ENCODE peak calls at places on chromosomes 16 and 17, in four cellular contexts. C, F, K and W are unnamed samples.

GRCh38 chr17:12613566-12613965 is 52.1 kb upstream of the MYOCD start:
- DNase-seq in C (peak; percentile 28), F (no peak), K (no peak), W (peak; percentile 26)

GRCh38 chr17:38702900-38703741 is 2.0 kb upstream of the MLLT6 start:
- DNase-seq in C (no peak), F (peak; percentile 41), K (peak; percentile 58), W (peak; percentile 53)

GRCh38 chr17:69713815-69714214 is 299.3 kb downstream of the MAP2K6 start:
- DNase-seq in C (no peak), F (no peak), K (no peak), W (no peak)

GRCh38 chr16:15035163-15035729 is 20.6 kb downstream of the NTAN1 start:
- DNase-seq in C (no peak), F (no peak), K (no peak), W (no peak)

GRCh38 chr17:29195465-29196081 is 15.4 kb upstream of the MYO18A start:
- DNase-seq in C (no peak), F (peak; percentile 8), K (peak; percentile 39), W (peak; percentile 26)

GRCh38 chr17:38558751-38559024 is 47.1 kb downstream of the SRCIN1 start:
- DNase-seq in C (no peak), F (no peak), K (no peak), W (no peak)

GRCh38 chr17:7445011-7445927 is at the start of gene CHRNB1:
- DNase-seq in C (peak; percentile 46), F (peak; percentile 82), K (peak; percentile 95), W (peak; percentile 62)

GRCh38 chr17:74043976-74044375 is 159.5 kb upstream of the RPL38 start:
- DNase-seq in C (no peak), F (no peak), K (no peak), W (no peak)

GRCh38 chr16:28276301-28276700 is 16.0 kb upstream of the SBK1 start:
- DNase-seq in C (no peak), F (no peak), K (no peak), W (no peak)

GRCh38 chr17:1177099-1177996 is 2.4 kb downstream of the ABR start:
- DNase-seq in C (peak; percentile 60), F (no peak), K (no peak), W (peak; percentile 72)

GRCh38 chr17:66840061-66840460 is 5.1 kb downstream of the CACNG5 start:
- DNase-seq in C (no peak), F (no peak), K (peak; percentile 16), W (no peak)

GRCh38 chr17:16975744-16976625 is 4.1 kb upstream of the TNFRSF13B start:
- DNase-seq in C (no peak), F (no peak), K (no peak), W (peak; percentile 35)

GRCh38 chr17:44385287-44386181 is 3.9 kb downstream of the ITGA2B start:
- DNase-seq in C (peak; percentile 82), F (peak; percentile 83), K (peak; percentile 80), W (peak; percentile 73)

GRCh38 chr17:77618173-77618572 is 340.3 kb upstream of the TNRC6C start:
- DNase-seq in C (no peak), F (no peak), K (peak; percentile 28), W (no peak)

GRCh38 chr17:73211745-73212144 is 18.9 kb downstream of the COG1 start:
- DNase-seq in C (peak; percentile 54), F (no peak), K (no peak), W (no peak)

GRCh38 chr16:28092721-28093382 is 29.3 kb upstream of the GSG1L start:
- DNase-seq in C (no peak), F (no peak), K (no peak), W (no peak)

GRCh38 chr17:60827920-60828319 is 150.3 kb downstream of the BCAS3 start:
- DNase-seq in C (no peak), F (no peak), K (no peak), W (no peak)

GRCh38 chr17:66625321-66625767 is 209.6 kb upstream of the CACNG5 start:
- DNase-seq in C (peak; percentile 45), F (no peak), K (no peak), W (peak; percentile 44)

GRCh38 chr17:77316191-77316641 is 175.4 kb downstream of the SEC14L1 start:
- DNase-seq in C (peak; percentile 76), F (no peak), K (peak; percentile 90), W (peak; percentile 91)

GRCh38 chr16:87829988-87830672 is 39.2 kb downstream of the SLC7A5 start:
- DNase-seq in C (no peak), F (no peak), K (no peak), W (no peak)

GRCh38 chr16:85169333-85170065 is 57.2 kb upstream of the CIBAR2 start:
- DNase-seq in C (peak; percentile 57), F (no peak), K (no peak), W (peak; percentile 70)

GRCh38 chr16:85171809-85172464 is 59.7 kb upstream of the CIBAR2 start:
- DNase-seq in C (no peak), F (no peak), K (no peak), W (no peak)

GRCh38 chr16:85170066-85171003 is 58.1 kb upstream of the CIBAR2 start:
- DNase-seq in C (no peak), F (no peak), K (no peak), W (peak; percentile 34)

GRCh38 chr16:85172465-85173071 is 60.3 kb upstream of the CIBAR2 start:
- DNase-seq in C (no peak), F (peak; percentile 59), K (peak; percentile 75), W (peak; percentile 74)

DNA sequence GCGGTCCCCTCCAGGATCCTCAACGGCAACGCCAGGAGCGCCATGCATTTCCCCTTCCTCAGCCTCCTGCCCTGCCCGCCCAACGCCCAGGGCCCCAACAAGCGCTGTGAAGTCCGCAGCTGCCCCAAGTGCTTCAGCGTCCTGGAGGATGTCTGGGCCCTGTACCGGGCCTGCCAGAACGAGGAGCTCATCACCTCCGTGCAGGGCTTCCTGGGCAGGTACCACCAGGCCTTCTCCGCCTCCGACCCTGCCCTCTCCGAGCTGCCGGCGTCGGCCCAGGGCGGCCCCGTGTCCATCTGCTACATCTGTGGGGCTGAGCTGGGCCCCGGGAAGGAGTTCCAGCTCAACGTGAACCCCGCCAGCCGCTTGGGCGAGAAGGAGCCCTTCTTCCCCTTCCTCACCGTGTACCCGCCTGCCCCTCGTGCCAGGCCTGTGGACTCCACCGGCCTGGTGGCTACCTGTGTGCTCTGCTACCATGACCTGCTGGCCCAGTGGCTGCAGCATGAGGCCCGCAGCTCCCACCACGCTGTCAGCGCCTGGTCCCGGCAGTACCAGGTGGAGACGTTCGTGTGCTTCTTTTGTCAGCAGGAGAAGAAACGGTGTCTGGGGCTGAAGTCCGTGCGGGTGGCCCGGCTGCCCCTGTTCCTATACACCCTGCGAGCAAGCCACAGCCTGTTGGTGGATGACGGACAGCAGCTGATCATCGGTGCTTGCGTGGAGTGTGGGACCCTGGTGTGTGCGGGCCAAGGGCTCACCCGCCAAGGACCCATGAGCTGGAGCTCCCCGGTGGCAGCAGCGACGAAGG is 58.9 kb upstream of the CIBAR2 start:
- DNase-seq in C (no peak), F (no peak), K (no peak), W (no peak)
- H3K4me1 ChIP-seq in C (peaks cover 44% of the 10 kb centered on the region), F (peaks cover 74% of the 10 kb centered on the region), K (peaks cover 3% of the 10 kb centered on the region), W (peaks cover 29% of the 10 kb centered on the region)

DNA sequence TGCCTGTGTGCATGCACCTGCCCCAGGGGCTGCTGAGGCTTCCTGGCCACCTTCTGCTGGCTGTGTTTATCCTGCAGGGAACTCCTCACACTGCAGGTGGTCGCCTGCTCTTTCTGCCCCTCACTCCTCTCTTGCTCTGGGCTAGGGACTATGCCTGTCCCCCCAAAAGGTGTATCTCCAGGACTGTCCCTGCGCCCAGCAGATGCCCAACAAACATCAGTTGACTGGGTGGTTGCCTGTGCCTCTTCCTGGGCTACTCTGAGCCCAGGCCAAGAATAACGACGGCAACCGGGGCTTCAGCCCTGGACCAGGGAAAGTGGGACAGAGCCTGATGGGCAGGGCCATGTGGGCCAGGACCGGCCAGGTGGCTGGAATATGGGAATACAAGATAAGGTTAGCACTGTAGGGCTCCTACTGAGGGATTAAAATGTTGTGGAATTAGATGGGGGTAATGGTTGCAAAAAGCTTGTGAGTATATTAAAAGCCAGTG is 55.4 kb downstream of the VAC14 start:
- DNase-seq in C (no peak), F (no peak), K (peak; percentile 63), W (no peak)
- H3K4me1 ChIP-seq in C (no peaks in the 10 kb centered on the region), F (peaks cover 55% of the 10 kb centered on the region), K (no peaks in the 10 kb centered on the region), W (peaks cover 35% of the 10 kb centered on the region)

DNA sequence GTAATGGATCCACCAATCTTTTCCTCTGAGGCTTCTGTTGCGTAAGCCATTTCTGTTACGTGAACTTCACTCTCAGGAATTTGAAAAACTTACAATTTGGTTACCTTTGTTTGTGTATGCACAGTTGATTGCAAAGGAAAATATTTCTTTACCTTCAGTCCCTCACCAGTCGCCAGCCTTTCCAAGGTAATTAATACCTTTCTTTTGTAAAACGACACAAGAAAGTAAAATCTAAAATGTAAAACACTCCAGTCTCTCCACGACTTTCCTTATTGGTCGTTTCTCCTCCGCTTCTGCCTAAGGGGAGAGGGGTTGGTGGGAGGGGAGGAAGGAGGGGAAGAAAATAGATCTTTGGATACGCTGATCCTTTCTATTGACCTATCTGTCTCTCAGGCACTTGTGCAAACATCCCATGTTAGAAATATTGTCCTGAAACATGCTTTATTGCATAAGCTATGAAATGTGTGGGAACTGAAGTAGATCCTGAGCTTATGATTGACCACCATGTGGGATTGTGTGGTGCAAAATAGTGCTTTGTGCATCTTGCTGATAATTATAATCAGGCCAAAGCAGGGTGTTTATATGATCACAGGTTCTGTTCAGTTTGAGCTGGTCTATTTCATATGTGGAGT is 32.4 kb upstream of the EFCAB13 start:
- DNase-seq in C (no peak), F (no peak), K (no peak), W (no peak)
- H3K4me1 ChIP-seq in C (no peaks in the 10 kb centered on the region), F (no peaks in the 10 kb centered on the region), K (no peaks in the 10 kb centered on the region), W (peaks cover 22% of the 10 kb centered on the region)

GRCh38 chr16:89365044-89365467 is 125.3 kb downstream of the ANKRD11 start:
- DNase-seq in C (peak; percentile 60), F (no peak), K (no peak), W (peak; percentile 81)

GRCh38 chr16:89365996-89366395 is 124.4 kb downstream of the ANKRD11 start:
- DNase-seq in C (no peak), F (no peak), K (no peak), W (no peak)

GRCh38 chr16:89366561-89367537 is 123.5 kb downstream of the ANKRD11 start:
- DNase-seq in C (no peak), F (no peak), K (no peak), W (no peak)

GRCh38 chr16:89363621-89364393 is 126.6 kb downstream of the ANKRD11 start:
- DNase-seq in C (peak; percentile 78), F (peak; percentile 47), K (no peak), W (peak; percentile 84)

DNA sequence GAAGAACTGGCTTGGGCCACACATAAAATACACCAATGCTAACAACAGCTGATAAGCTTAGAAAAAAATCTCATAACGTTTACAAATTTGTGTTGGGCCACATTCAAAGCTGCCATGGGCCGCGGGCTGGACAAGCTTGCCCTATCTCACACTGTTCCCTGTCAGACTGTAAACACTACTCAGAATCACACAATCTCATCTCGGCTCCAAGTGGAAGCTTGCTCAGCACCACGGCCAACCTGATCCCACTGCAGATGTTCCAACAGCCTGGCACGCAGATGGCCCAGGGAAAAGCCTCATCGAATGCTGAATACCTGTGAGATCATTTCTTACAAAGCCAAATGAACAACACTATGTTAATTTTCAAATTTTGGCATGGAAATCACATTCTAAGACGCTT is 125.8 kb downstream of the ANKRD11 start:
- DNase-seq in C (peak; percentile 39), F (peak; percentile 58), K (peak; percentile 65), W (peak; percentile 74)
- H3K4me1 ChIP-seq in C (peaks cover 32% of the 10 kb centered on the region), F (peaks cover 73% of the 10 kb centered on the region), K (no peaks in the 10 kb centered on the region), W (peaks cover 56% of the 10 kb centered on the region)

GRCh38 chr16:3056336-3057180 is 8.9 kb upstream of the IL32 start:
- DNase-seq in C (no peak), F (no peak), K (no peak), W (no peak)
- H3K4me1 ChIP-seq in C (no peaks in the 10 kb centered on the region), F (peaks cover 26% of the 10 kb centered on the region), K (no peaks in the 10 kb centered on the region), W (no peaks in the 10 kb centered on the region)